ENCODE peak calls at places on chromosome 5, in ten cellular contexts. A is Peyer's patch, I is H1, U is heart left ventricle, X is breast epithelium, N is spleen, M is IMR-90, H is HCT116, P is A549, S is lower leg skin. Q is an unnamed sample.
A peak's percentile ranks its signal among the peaks of the same experiment; 100 is the strongest.

GRCh38 chr5:50766462-50766861 is 100.0 kb downstream of the PARP8 start:
- DNase-seq in H (no peak), P (no peak), M (no peak), X (no peak), S (no peak), A (no peak), U (no peak), I (no peak), N (no peak), Q (no peak)

GRCh38 chr5:2797160-2797559 is 45.7 kb upstream of the IRX2 start:
- DNase-seq in N (no peak), I (no peak), M (no peak), H (no peak), X (no peak), S (no peak), A (no peak), P (no peak), U (no peak), Q (no peak)

GRCh38 chr5:13957032-13957645 is 12.7 kb upstream of the DNAH5 start:
- DNase-seq in X (no peak), U (no peak), I (no peak), M (peak; percentile 78), H (peak; percentile 41), P (peak; percentile 68), A (no peak), N (no peak), S (no peak), Q (no peak)

GRCh38 chr5:139410121-139410885 is 6.4 kb upstream of the SPATA24 start:
- DNase-seq in A (peak; percentile 14), U (no peak), S (peak; percentile 36), I (no peak), M (peak; percentile 35), P (no peak), H (no peak), X (no peak), N (no peak), Q (no peak)

GRCh38 chr5:89343666-89344065 is 460.7 kb upstream of the MEF2C start:
- DNase-seq in H (no peak), A (peak; percentile 70), S (no peak), P (no peak), N (peak; percentile 72), U (no peak), X (no peak), I (no peak), M (peak; percentile 16), Q (no peak)

GRCh38 chr5:172534229-172535169 is 80.2 kb upstream of the SH3PXD2B start:
- DNase-seq in X (no peak), M (no peak), U (no peak), H (peak; percentile 4), S (peak; percentile 83), A (peak; percentile 48), P (no peak), I (peak; percentile 38), N (peak; percentile 53), Q (no peak)

GRCh38 chr5:15691536-15691935 is 191.6 kb downstream of the FBXL7 start:
- DNase-seq in H (no peak), P (no peak), I (no peak), N (no peak), A (no peak), X (no peak), S (no peak), M (peak; percentile 60), U (no peak), Q (no peak)

GRCh38 chr5:67350600-67351315 is 154.2 kb upstream of the CD180 start:
- DNase-seq in X (no peak), A (peak; percentile 71), N (peak; percentile 74), S (no peak), U (no peak), M (no peak), I (no peak), P (no peak), H (no peak), Q (no peak)

GRCh38 chr5:35924950-35925722 is 13.3 kb downstream of the CAPSL start:
- DNase-seq in H (peak; percentile 21), N (peak; percentile 91), I (peak; percentile 79), P (peak; percentile 60), M (peak; percentile 74), S (peak; percentile 93), A (peak; percentile 88), U (peak; percentile 25), X (peak; percentile 25), Q (peak; percentile 51)

GRCh38 chr5:72451771-72452505 is 55.3 kb downstream of the ZNF366 start:
- DNase-seq in M (peak; percentile 66), U (peak; percentile 89), N (peak; percentile 85), A (peak; percentile 61), H (no peak), I (no peak), S (peak; percentile 87), X (peak; percentile 60), P (peak; percentile 35), Q (no peak)

GRCh38 chr5:155260798-155261197 is 247.2 kb downstream of the KIF4B start:
- DNase-seq in U (no peak), S (no peak), I (peak; percentile 51), A (no peak), M (no peak), N (no peak), P (peak; percentile 28), X (no peak), H (peak; percentile 6), Q (no peak)

GRCh38 chr5:170306381-170306790 is 8.8 kb upstream of the LCP2 start:
- DNase-seq in M (peak; percentile 0), N (no peak), P (peak; percentile 12), I (no peak), H (no peak), U (peak; percentile 59), X (no peak), A (no peak), S (no peak), Q (peak; percentile 70)

GRCh38 chr5:27598576-27598975 is 560.2 kb upstream of the CDH9 start:
- DNase-seq in H (no peak), M (no peak), N (no peak), U (no peak), A (no peak), P (no peak), X (no peak), S (no peak), I (no peak), Q (no peak)

GRCh38 chr5:150075233-150075632 is 11.1 kb downstream of the CSF1R start:
- DNase-seq in X (no peak), I (peak; percentile 8), U (no peak), M (no peak), P (no peak), A (no peak), H (no peak), N (peak; percentile 12), S (peak; percentile 49), Q (peak; percentile 17)

DNA sequence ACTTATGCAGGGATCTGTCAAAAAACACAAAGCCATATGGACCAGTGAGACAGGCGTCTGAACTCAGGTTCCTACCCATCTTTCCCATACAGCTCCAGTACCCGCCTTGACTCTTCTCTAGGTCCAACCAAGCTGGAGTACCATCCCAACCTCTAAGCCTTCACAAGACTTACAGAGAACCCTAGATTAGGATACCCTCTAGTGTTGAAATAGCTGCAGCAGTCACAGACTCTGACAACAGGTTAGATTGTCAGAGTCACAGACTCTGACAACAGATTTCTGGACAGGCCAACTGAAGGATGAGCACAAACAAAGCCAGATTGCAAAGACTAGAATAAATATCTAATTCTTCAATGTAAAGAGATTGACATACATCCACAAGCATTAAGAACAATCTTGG is 266.1 kb downstream of the GRIA1 start:
- DNase-seq in I (no peak), X (no peak), M (peak; percentile 6), U (no peak), P (peak; percentile 6), N (no peak), H (no peak), S (no peak), A (no peak), Q (no peak)
- TF ChIP-seq CTCF in I (no peak), X (no peak), M (peak; percentile 32), U (no peak), P (no peak), N (no peak), H (peak; percentile 4), S (no peak), A (no peak), Q (no peak)

GRCh38 chr5:138178516-138179276 is at the start of the genes BRD8 and KIF20A:
- DNase-seq in A (peak; percentile 98), M (peak; percentile 94), P (peak; percentile 97), U (peak; percentile 97), X (peak; percentile 97), H (peak; percentile 94), S (peak; percentile 99), N (peak; percentile 94), I (peak; percentile 90), Q (peak; percentile 95)
- TF ChIP-seq POLR2A in A (peak; percentile 45), M (peak; percentile 76), P (peak; percentile 80), U (peak; percentile 44), X (no peak), H (peak; percentile 92), S (no peak), N (no peak), I (peak; percentile 82), Q (no peak)

GRCh38 chr5:171387970-171388815 is 544 bp downstream of the NPM1 start:
- DNase-seq in N (peak; percentile 94), M (peak; percentile 75), U (peak; percentile 75), A (peak; percentile 89), H (no peak), X (peak; percentile 67), S (peak; percentile 96), I (peak; percentile 76), P (peak; percentile 88), Q (peak; percentile 74)
- TF ChIP-seq CTCF in N (no peak), M (no peak), U (no peak), A (no peak), H (no peak), X (no peak), S (no peak), I (no peak), P (no peak), Q (no peak)

GRCh38 chr5:133326361-133326760 is 274.5 kb downstream of the HSPA4 start:
- DNase-seq in I (no peak), A (no peak), H (no peak), S (no peak), X (no peak), P (no peak), N (peak; percentile 39), M (no peak), U (no peak), Q (no peak)

GRCh38 chr5:133327946-133328401 is 276.2 kb downstream of the HSPA4 start:
- DNase-seq in S (no peak), A (no peak), X (no peak), M (no peak), I (no peak), H (no peak), P (no peak), U (no peak), N (peak; percentile 32), Q (no peak)

GRCh38 chr5:133324058-133324457 is 272.2 kb downstream of the HSPA4 start:
- DNase-seq in P (no peak), X (no peak), S (no peak), U (no peak), H (no peak), I (no peak), N (peak; percentile 42), M (no peak), A (no peak), Q (no peak)

GRCh38 chr5:133324926-133325325 is 273.1 kb downstream of the HSPA4 start:
- DNase-seq in H (no peak), N (peak; percentile 57), M (no peak), X (no peak), U (no peak), I (no peak), S (no peak), A (no peak), P (no peak), Q (no peak)

DNA sequence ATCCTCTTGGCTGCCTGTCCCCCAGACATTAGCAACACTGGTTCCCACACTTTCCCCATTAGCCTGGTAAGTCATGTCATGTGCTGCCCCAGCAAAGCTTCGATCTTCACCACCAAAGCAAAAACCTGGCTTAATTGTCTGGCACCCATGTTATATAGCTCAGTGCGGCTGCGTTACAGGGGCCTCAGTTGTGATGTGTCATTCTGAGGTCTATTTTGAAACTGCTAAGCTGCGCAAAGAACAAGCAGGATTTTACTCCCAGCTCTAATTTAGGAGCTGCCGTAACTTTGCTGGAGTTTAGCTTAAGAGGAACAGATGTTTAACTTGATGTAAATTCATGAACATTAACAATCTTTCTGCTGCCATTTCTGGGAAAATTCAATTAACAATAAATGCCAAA is 274.0 kb downstream of the HSPA4 start:
- DNase-seq in U (no peak), P (no peak), N (no peak), H (no peak), X (no peak), S (no peak), I (no peak), A (no peak), M (no peak), Q (no peak)
- TF ChIP-seq POLR2A in U (no peak), P (no peak), N (no peak), H (no peak), X (no peak), S (no peak), I (no peak), A (no peak), M (no peak), Q (no peak)